ENCODE peak calls at places on chromosome 10, in eight cellular contexts. One of them, this sample, is unnamed.

GRCh38 chr10:34188221-34188620 is 626.9 kb downstream of the PARD3 start:
- DNase-seq in stimulated activated CD4-positive, alpha-beta T cell treated with anti-CD3 and anti-CD28 coated beads, Interleukin-12 subunit alpha, Interleukin-12 subunit beta, amount 100 ng/mL, for 24 hours: no peak
- DNase-seq in hypothalamus: no peak
- DNase-seq in tibial nerve: no peak
- DNase-seq in SHP77 treated with DMSO at 0.1 percent for 48 hours: no peak
- DNase-seq in chondrocyte: no peak
- DNase-seq in left ventricle myocardium superior: no peak
- DNase-seq in SJSA1: peak
- DNase-seq in this sample: no peak

GRCh38 chr10:26440091-26440445 is 1.9 kb downstream of the APBB1IP start:
- DNase-seq in stimulated activated CD4-positive, alpha-beta T cell treated with anti-CD3 and anti-CD28 coated beads, Interleukin-12 subunit alpha, Interleukin-12 subunit beta, amount 100 ng/mL, for 24 hours: no peak
- DNase-seq in hypothalamus: no peak
- DNase-seq in tibial nerve: no peak
- DNase-seq in SHP77 treated with DMSO at 0.1 percent for 48 hours: no peak
- DNase-seq in chondrocyte: no peak
- DNase-seq in left ventricle myocardium superior: no peak
- DNase-seq in SJSA1: no peak
- DNase-seq in this sample: no peak

GRCh38 chr10:26566525-26567348 is 128.6 kb downstream of the APBB1IP start:
- DNase-seq in stimulated activated CD4-positive, alpha-beta T cell treated with anti-CD3 and anti-CD28 coated beads, Interleukin-12 subunit alpha, Interleukin-12 subunit beta, amount 100 ng/mL, for 24 hours: no peak
- DNase-seq in hypothalamus: no peak
- DNase-seq in tibial nerve: no peak
- DNase-seq in SHP77 treated with DMSO at 0.1 percent for 48 hours: no peak
- DNase-seq in chondrocyte: no peak
- DNase-seq in left ventricle myocardium superior: peak
- DNase-seq in SJSA1: no peak
- DNase-seq in this sample: no peak

GRCh38 chr10:110504111-110504735 is 6.5 kb downstream of the DUSP5 start:
- DNase-seq in stimulated activated CD4-positive, alpha-beta T cell treated with anti-CD3 and anti-CD28 coated beads, Interleukin-12 subunit alpha, Interleukin-12 subunit beta, amount 100 ng/mL, for 24 hours: no peak
- DNase-seq in hypothalamus: peak
- DNase-seq in tibial nerve: no peak
- DNase-seq in SHP77 treated with DMSO at 0.1 percent for 48 hours: no peak
- DNase-seq in chondrocyte: no peak
- DNase-seq in left ventricle myocardium superior: no peak
- DNase-seq in SJSA1: peak
- DNase-seq in this sample: peak

GRCh38 chr10:124417846-124418725 is 637 bp downstream of the OAT start:
- DNase-seq in stimulated activated CD4-positive, alpha-beta T cell treated with anti-CD3 and anti-CD28 coated beads, Interleukin-12 subunit alpha, Interleukin-12 subunit beta, amount 100 ng/mL, for 24 hours: peak
- DNase-seq in hypothalamus: peak
- DNase-seq in tibial nerve: peak
- DNase-seq in SHP77 treated with DMSO at 0.1 percent for 48 hours: no peak
- DNase-seq in chondrocyte: peak
- DNase-seq in left ventricle myocardium superior: peak
- DNase-seq in SJSA1: peak
- DNase-seq in this sample: peak

GRCh38 chr10:13922591-13922990 is 335.8 kb downstream of the PRPF18 start:
- DNase-seq in stimulated activated CD4-positive, alpha-beta T cell treated with anti-CD3 and anti-CD28 coated beads, Interleukin-12 subunit alpha, Interleukin-12 subunit beta, amount 100 ng/mL, for 24 hours: no peak
- DNase-seq in hypothalamus: no peak
- DNase-seq in tibial nerve: no peak
- DNase-seq in SHP77 treated with DMSO at 0.1 percent for 48 hours: no peak
- DNase-seq in chondrocyte: no peak
- DNase-seq in left ventricle myocardium superior: no peak
- DNase-seq in SJSA1: peak
- DNase-seq in this sample: no peak

GRCh38 chr10:30816144-30816811 is 186.7 kb upstream of the LYZL2 start:
- DNase-seq in stimulated activated CD4-positive, alpha-beta T cell treated with anti-CD3 and anti-CD28 coated beads, Interleukin-12 subunit alpha, Interleukin-12 subunit beta, amount 100 ng/mL, for 24 hours: no peak
- DNase-seq in hypothalamus: no peak
- DNase-seq in tibial nerve: no peak
- DNase-seq in SHP77 treated with DMSO at 0.1 percent for 48 hours: no peak
- DNase-seq in chondrocyte: no peak
- DNase-seq in left ventricle myocardium superior: no peak
- DNase-seq in SJSA1: no peak
- DNase-seq in this sample: no peak

GRCh38 chr10:72254891-72255568 is 18.7 kb upstream of the DDIT4 start:
- DNase-seq in stimulated activated CD4-positive, alpha-beta T cell treated with anti-CD3 and anti-CD28 coated beads, Interleukin-12 subunit alpha, Interleukin-12 subunit beta, amount 100 ng/mL, for 24 hours: no peak
- DNase-seq in hypothalamus: peak
- DNase-seq in tibial nerve: peak
- DNase-seq in SHP77 treated with DMSO at 0.1 percent for 48 hours: no peak
- DNase-seq in chondrocyte: peak
- DNase-seq in left ventricle myocardium superior: peak
- DNase-seq in SJSA1: peak
- DNase-seq in this sample: peak

GRCh38 chr10:45004661-45005060 is 3.9 kb downstream of the ZNF22 start:
- DNase-seq in stimulated activated CD4-positive, alpha-beta T cell treated with anti-CD3 and anti-CD28 coated beads, Interleukin-12 subunit alpha, Interleukin-12 subunit beta, amount 100 ng/mL, for 24 hours: no peak
- DNase-seq in hypothalamus: no peak
- DNase-seq in tibial nerve: no peak
- DNase-seq in SHP77 treated with DMSO at 0.1 percent for 48 hours: no peak
- DNase-seq in chondrocyte: no peak
- DNase-seq in left ventricle myocardium superior: no peak
- DNase-seq in SJSA1: no peak
- DNase-seq in this sample: no peak

GRCh38 chr10:96686514-96686913 is 33.8 kb downstream of the PIK3AP1 start:
- DNase-seq in stimulated activated CD4-positive, alpha-beta T cell treated with anti-CD3 and anti-CD28 coated beads, Interleukin-12 subunit alpha, Interleukin-12 subunit beta, amount 100 ng/mL, for 24 hours: no peak
- DNase-seq in hypothalamus: no peak
- DNase-seq in tibial nerve: no peak
- DNase-seq in SHP77 treated with DMSO at 0.1 percent for 48 hours: no peak
- DNase-seq in chondrocyte: no peak
- DNase-seq in left ventricle myocardium superior: no peak
- DNase-seq in SJSA1: no peak
- DNase-seq in this sample: no peak

GRCh38 chr10:86693721-86694369 is 25.5 kb downstream of the LDB3 start:
- DNase-seq in stimulated activated CD4-positive, alpha-beta T cell treated with anti-CD3 and anti-CD28 coated beads, Interleukin-12 subunit alpha, Interleukin-12 subunit beta, amount 100 ng/mL, for 24 hours: no peak
- DNase-seq in hypothalamus: no peak
- DNase-seq in tibial nerve: no peak
- DNase-seq in SHP77 treated with DMSO at 0.1 percent for 48 hours: no peak
- DNase-seq in chondrocyte: no peak
- DNase-seq in left ventricle myocardium superior: no peak
- DNase-seq in SJSA1: peak
- DNase-seq in this sample: peak

GRCh38 chr10:114916653-114917052 is 21.3 kb upstream of the TRUB1 start:
- DNase-seq in stimulated activated CD4-positive, alpha-beta T cell treated with anti-CD3 and anti-CD28 coated beads, Interleukin-12 subunit alpha, Interleukin-12 subunit beta, amount 100 ng/mL, for 24 hours: no peak
- DNase-seq in hypothalamus: no peak
- DNase-seq in tibial nerve: no peak
- DNase-seq in SHP77 treated with DMSO at 0.1 percent for 48 hours: no peak
- DNase-seq in chondrocyte: no peak
- DNase-seq in left ventricle myocardium superior: no peak
- DNase-seq in SJSA1: no peak
- DNase-seq in this sample: no peak

GRCh38 chr10:33858326-33858725 is 523.9 kb upstream of the NRP1 start:
- DNase-seq in stimulated activated CD4-positive, alpha-beta T cell treated with anti-CD3 and anti-CD28 coated beads, Interleukin-12 subunit alpha, Interleukin-12 subunit beta, amount 100 ng/mL, for 24 hours: no peak
- DNase-seq in hypothalamus: no peak
- DNase-seq in tibial nerve: no peak
- DNase-seq in SHP77 treated with DMSO at 0.1 percent for 48 hours: no peak
- DNase-seq in chondrocyte: no peak
- DNase-seq in left ventricle myocardium superior: no peak
- DNase-seq in SJSA1: no peak
- DNase-seq in this sample: no peak

GRCh38 chr10:84140036-84140379 is 699 bp downstream of the GHITM start:
- DNase-seq in stimulated activated CD4-positive, alpha-beta T cell treated with anti-CD3 and anti-CD28 coated beads, Interleukin-12 subunit alpha, Interleukin-12 subunit beta, amount 100 ng/mL, for 24 hours: no peak
- DNase-seq in hypothalamus: no peak
- DNase-seq in tibial nerve: no peak
- DNase-seq in SHP77 treated with DMSO at 0.1 percent for 48 hours: no peak
- DNase-seq in chondrocyte: no peak
- DNase-seq in left ventricle myocardium superior: no peak
- DNase-seq in SJSA1: no peak
- DNase-seq in this sample: no peak

GRCh38 chr10:32332299-32332750 is 14.6 kb downstream of the EPC1 start:
- DNase-seq in stimulated activated CD4-positive, alpha-beta T cell treated with anti-CD3 and anti-CD28 coated beads, Interleukin-12 subunit alpha, Interleukin-12 subunit beta, amount 100 ng/mL, for 24 hours: peak
- DNase-seq in hypothalamus: no peak
- DNase-seq in tibial nerve: no peak
- DNase-seq in SHP77 treated with DMSO at 0.1 percent for 48 hours: no peak
- DNase-seq in chondrocyte: no peak
- DNase-seq in left ventricle myocardium superior: no peak
- DNase-seq in SJSA1: no peak
- DNase-seq in this sample: peak

GRCh38 chr10:28797904-28798371 is 120.6 kb downstream of the BAMBI start:
- DNase-seq in stimulated activated CD4-positive, alpha-beta T cell treated with anti-CD3 and anti-CD28 coated beads, Interleukin-12 subunit alpha, Interleukin-12 subunit beta, amount 100 ng/mL, for 24 hours: no peak
- DNase-seq in hypothalamus: no peak
- DNase-seq in tibial nerve: no peak
- DNase-seq in SHP77 treated with DMSO at 0.1 percent for 48 hours: no peak
- DNase-seq in chondrocyte: no peak
- DNase-seq in left ventricle myocardium superior: no peak
- DNase-seq in SJSA1: no peak
- DNase-seq in this sample: no peak

GRCh38 chr10:22893776-22894175 is 34.1 kb upstream of the ARMC3 start:
- DNase-seq in stimulated activated CD4-positive, alpha-beta T cell treated with anti-CD3 and anti-CD28 coated beads, Interleukin-12 subunit alpha, Interleukin-12 subunit beta, amount 100 ng/mL, for 24 hours: no peak
- DNase-seq in hypothalamus: no peak
- DNase-seq in tibial nerve: no peak
- DNase-seq in SHP77 treated with DMSO at 0.1 percent for 48 hours: no peak
- DNase-seq in chondrocyte: no peak
- DNase-seq in left ventricle myocardium superior: no peak
- DNase-seq in SJSA1: no peak
- DNase-seq in this sample: no peak

GRCh38 chr10:25061711-25062455 is 45.5 kb downstream of the THNSL1 start:
- DNase-seq in stimulated activated CD4-positive, alpha-beta T cell treated with anti-CD3 and anti-CD28 coated beads, Interleukin-12 subunit alpha, Interleukin-12 subunit beta, amount 100 ng/mL, for 24 hours: no peak
- DNase-seq in hypothalamus: no peak
- DNase-seq in tibial nerve: no peak
- DNase-seq in SHP77 treated with DMSO at 0.1 percent for 48 hours: no peak
- DNase-seq in chondrocyte: no peak
- DNase-seq in left ventricle myocardium superior: no peak
- DNase-seq in SJSA1: no peak
- DNase-seq in this sample: no peak

GRCh38 chr10:60572511-60573194 is 183.0 kb upstream of the ANK3 start:
- DNase-seq in stimulated activated CD4-positive, alpha-beta T cell treated with anti-CD3 and anti-CD28 coated beads, Interleukin-12 subunit alpha, Interleukin-12 subunit beta, amount 100 ng/mL, for 24 hours: peak
- DNase-seq in hypothalamus: peak
- DNase-seq in tibial nerve: no peak
- DNase-seq in SHP77 treated with DMSO at 0.1 percent for 48 hours: no peak
- DNase-seq in chondrocyte: no peak
- DNase-seq in left ventricle myocardium superior: peak
- DNase-seq in SJSA1: peak
- DNase-seq in this sample: no peak

GRCh38 chr10:124264711-124265390 is 153.9 kb downstream of the OAT start:
- DNase-seq in stimulated activated CD4-positive, alpha-beta T cell treated with anti-CD3 and anti-CD28 coated beads, Interleukin-12 subunit alpha, Interleukin-12 subunit beta, amount 100 ng/mL, for 24 hours: no peak
- DNase-seq in hypothalamus: no peak
- DNase-seq in tibial nerve: no peak
- DNase-seq in SHP77 treated with DMSO at 0.1 percent for 48 hours: no peak
- DNase-seq in chondrocyte: peak
- DNase-seq in left ventricle myocardium superior: no peak
- DNase-seq in SJSA1: no peak
- DNase-seq in this sample: no peak

GRCh38 chr10:122254831-122255230 is 16.3 kb upstream of the BTBD16 start:
- DNase-seq in stimulated activated CD4-positive, alpha-beta T cell treated with anti-CD3 and anti-CD28 coated beads, Interleukin-12 subunit alpha, Interleukin-12 subunit beta, amount 100 ng/mL, for 24 hours: no peak
- DNase-seq in hypothalamus: no peak
- DNase-seq in tibial nerve: no peak
- DNase-seq in SHP77 treated with DMSO at 0.1 percent for 48 hours: no peak
- DNase-seq in chondrocyte: no peak
- DNase-seq in left ventricle myocardium superior: no peak
- DNase-seq in SJSA1: no peak
- DNase-seq in this sample: no peak

GRCh38 chr10:122126763-122127659 is 138.0 kb downstream of the TACC2 start:
- DNase-seq in stimulated activated CD4-positive, alpha-beta T cell treated with anti-CD3 and anti-CD28 coated beads, Interleukin-12 subunit alpha, Interleukin-12 subunit beta, amount 100 ng/mL, for 24 hours: no peak
- DNase-seq in hypothalamus: no peak
- DNase-seq in tibial nerve: no peak
- DNase-seq in SHP77 treated with DMSO at 0.1 percent for 48 hours: no peak
- DNase-seq in chondrocyte: no peak
- DNase-seq in left ventricle myocardium superior: no peak
- DNase-seq in SJSA1: peak
- DNase-seq in this sample: no peak

GRCh38 chr10:79093658-79094411 is 25.1 kb downstream of the ZMIZ1 start:
- DNase-seq in stimulated activated CD4-positive, alpha-beta T cell treated with anti-CD3 and anti-CD28 coated beads, Interleukin-12 subunit alpha, Interleukin-12 subunit beta, amount 100 ng/mL, for 24 hours: no peak
- DNase-seq in hypothalamus: peak
- DNase-seq in tibial nerve: peak
- DNase-seq in SHP77 treated with DMSO at 0.1 percent for 48 hours: peak
- DNase-seq in chondrocyte: no peak
- DNase-seq in left ventricle myocardium superior: peak
- DNase-seq in SJSA1: peak
- DNase-seq in this sample: no peak

GRCh38 chr10:21526184-21526951 is 886 bp upstream of the SKIDA1 start:
- DNase-seq in stimulated activated CD4-positive, alpha-beta T cell treated with anti-CD3 and anti-CD28 coated beads, Interleukin-12 subunit alpha, Interleukin-12 subunit beta, amount 100 ng/mL, for 24 hours: peak
- DNase-seq in hypothalamus: peak
- DNase-seq in tibial nerve: peak
- DNase-seq in SHP77 treated with DMSO at 0.1 percent for 48 hours: no peak
- DNase-seq in chondrocyte: peak
- DNase-seq in left ventricle myocardium superior: peak
- DNase-seq in SJSA1: peak
- DNase-seq in this sample: peak